ENCODE peak calls at places on chromosomes 3 and 15, in eight cellular contexts. H is Right ventricle myocardium superior; R is neural progenitor cell; M is NCI-H748 treated with DMSO at 0.1 percent for 48 hours; B is CD8-positive, alpha-beta memory T cell; Y is MCF 10A; S is A172; O is GM10248. D is an unnamed sample.

GRCh38 chr3:192653862-192654261 is 73.5 kb downstream of the FGF12 start:
- DNase-seq in H (no peak), R (no peak), M (no peak), B (no peak), Y (no peak), S (no peak), O (no peak), D (no peak)

GRCh38 chr15:35043380-35044095 is 41.6 kb downstream of the NANOGP8 start:
- DNase-seq in H (no peak), R (no peak), M (no peak), B (no peak), Y (peak), S (no peak), O (no peak), D (no peak)

GRCh38 chr15:68354923-68355322 is 77.0 kb downstream of the ITGA11 start:
- DNase-seq in H (no peak), R (no peak), M (no peak), B (no peak), Y (peak), S (peak), O (no peak), D (peak)

GRCh38 chr3:57961828-57962447 is 46.3 kb upstream of the FLNB start:
- DNase-seq in H (no peak), R (no peak), M (no peak), B (no peak), Y (peak), S (peak), O (no peak), D (peak)

GRCh38 chr3:194133661-194134230 is 2.2 kb upstream of the HES1 start:
- DNase-seq in H (no peak), R (no peak), M (no peak), B (no peak), Y (peak), S (peak), O (no peak), D (peak)

GRCh38 chr3:52401021-52401420 is 43.9 kb downstream of the SEMA3G start:
- DNase-seq in H (peak), R (no peak), M (no peak), B (no peak), Y (no peak), S (no peak), O (no peak), D (no peak)

GRCh38 chr3:78919021-78919755 is 848.6 kb downstream of the ROBO1 start:
- DNase-seq in H (no peak), R (no peak), M (no peak), B (no peak), Y (peak), S (peak), O (peak), D (peak)

GRCh38 chr15:40439461-40440299 is 1.1 kb upstream of the BAHD1 start:
- DNase-seq in H (peak), R (peak), M (no peak), B (no peak), Y (peak), S (peak), O (peak), D (no peak)

GRCh38 chr15:81572190-81572589 is 198.2 kb upstream of the TMC3 start:
- DNase-seq in H (no peak), R (no peak), M (no peak), B (no peak), Y (no peak), S (no peak), O (no peak), D (no peak)

GRCh38 chr3:115922681-115923347 is 299.5 kb downstream of the GAP43 start:
- DNase-seq in H (no peak), R (peak), M (no peak), B (no peak), Y (peak), S (peak), O (no peak), D (peak)

D was measured in RCC 7860.